ENCODE peak calls at places on chromosomes 13 and 19, in six cellular contexts. O is colonic mucosa, T is AG09309, I is choroid plexus epithelial cell, Z is GM10248, R is right lobe of liver. U is an unnamed sample.

GRCh38 chr13:28636677-28637317 is 22.1 kb upstream of the POMP start:
- DNase-seq in O (peak; percentile 54), T (peak; percentile 47), I (peak; percentile 89), Z (peak; percentile 50), R (peak; percentile 39), U (peak; percentile 52)

GRCh38 chr13:41293272-41293671 is 17.8 kb upstream of the NAA16 start:
- DNase-seq in O (no peak), T (no peak), I (no peak), Z (no peak), R (no peak), U (no peak)

GRCh38 chr19:6412111-6412999 is 12.3 kb downstream of the KHSRP start:
- DNase-seq in O (peak; percentile 73), T (no peak), I (peak; percentile 31), Z (peak; percentile 66), R (no peak), U (peak; percentile 61)

GRCh38 chr13:40993987-40994386 is 25.1 kb downstream of the ELF1 start:
- DNase-seq in O (peak; percentile 73), T (no peak), I (no peak), Z (no peak), R (no peak), U (peak; percentile 45)

GRCh38 chr19:12574036-12574435 is 22.8 kb upstream of the ZNF564 start:
- DNase-seq in O (peak; percentile 12), T (no peak), I (no peak), Z (peak; percentile 57), R (no peak), U (no peak)

GRCh38 chr19:6288737-6289136 is 9.0 kb upstream of the MLLT1 start:
- DNase-seq in O (no peak), T (no peak), I (no peak), Z (no peak), R (no peak), U (no peak)

GRCh38 chr13:61410669-61411297 is 4.9 kb downstream of the PCDH20 start:
- DNase-seq in O (no peak), T (no peak), I (peak; percentile 38), Z (peak; percentile 16), R (no peak), U (no peak)

GRCh38 chr13:107296804-107297203 is 728.9 kb upstream of the ARGLU1 start:
- DNase-seq in O (no peak), T (no peak), I (peak; percentile 67), Z (no peak), R (no peak), U (no peak)

GRCh38 chr13:20942938-20943518 is 40.5 kb upstream of the XPO4 start:
- DNase-seq in O (peak; percentile 20), T (no peak), I (no peak), Z (no peak), R (no peak), U (no peak)

GRCh38 chr13:24279267-24279666 is 30.1 kb upstream of the C1QTNF9 start:
- DNase-seq in O (no peak), T (no peak), I (no peak), Z (no peak), R (no peak), U (peak; percentile 18)

GRCh38 chr19:2680808-2681207 is 21.7 kb downstream of the GNG7 start:
- DNase-seq in O (no peak), T (no peak), I (no peak), Z (no peak), R (no peak), U (no peak)

GRCh38 chr13:75785130-75785529 is 149.0 kb downstream of the LMO7 start:
- DNase-seq in O (no peak), T (no peak), I (peak; percentile 50), Z (no peak), R (no peak), U (no peak)

GRCh38 chr19:27892500-27892899 is 1320.5 kb downstream of the UQCRFS1 start:
- DNase-seq in O (no peak), T (no peak), I (no peak), Z (peak; percentile 3), R (no peak), U (no peak)

GRCh38 chr13:50911051-50911690 is 1.6 kb downstream of the RNASEH2B start:
- DNase-seq in O (no peak), T (no peak), I (peak; percentile 9), Z (peak; percentile 18), R (no peak), U (no peak)

GRCh38 chr19:4504874-4505569 is 13.3 kb downstream of the PLIN4 start:
- DNase-seq in O (no peak), T (no peak), I (no peak), Z (no peak), R (peak; percentile 22), U (no peak)

GRCh38 chr13:94454906-94455305 is 24.6 kb downstream of the DCT start:
- DNase-seq in O (no peak), T (no peak), I (no peak), Z (no peak), R (no peak), U (no peak)

GRCh38 chr19:12093777-12094176 is 29.2 kb downstream of the ZNF844 start:
- DNase-seq in O (no peak), T (no peak), I (no peak), Z (peak; percentile 61), R (no peak), U (no peak)

GRCh38 chr19:12792048-12792852 is 964 bp downstream of the JUNB start:
- DNase-seq in O (peak; percentile 78), T (no peak), I (peak; percentile 59), Z (no peak), R (peak; percentile 69), U (peak; percentile 77)

DNA sequence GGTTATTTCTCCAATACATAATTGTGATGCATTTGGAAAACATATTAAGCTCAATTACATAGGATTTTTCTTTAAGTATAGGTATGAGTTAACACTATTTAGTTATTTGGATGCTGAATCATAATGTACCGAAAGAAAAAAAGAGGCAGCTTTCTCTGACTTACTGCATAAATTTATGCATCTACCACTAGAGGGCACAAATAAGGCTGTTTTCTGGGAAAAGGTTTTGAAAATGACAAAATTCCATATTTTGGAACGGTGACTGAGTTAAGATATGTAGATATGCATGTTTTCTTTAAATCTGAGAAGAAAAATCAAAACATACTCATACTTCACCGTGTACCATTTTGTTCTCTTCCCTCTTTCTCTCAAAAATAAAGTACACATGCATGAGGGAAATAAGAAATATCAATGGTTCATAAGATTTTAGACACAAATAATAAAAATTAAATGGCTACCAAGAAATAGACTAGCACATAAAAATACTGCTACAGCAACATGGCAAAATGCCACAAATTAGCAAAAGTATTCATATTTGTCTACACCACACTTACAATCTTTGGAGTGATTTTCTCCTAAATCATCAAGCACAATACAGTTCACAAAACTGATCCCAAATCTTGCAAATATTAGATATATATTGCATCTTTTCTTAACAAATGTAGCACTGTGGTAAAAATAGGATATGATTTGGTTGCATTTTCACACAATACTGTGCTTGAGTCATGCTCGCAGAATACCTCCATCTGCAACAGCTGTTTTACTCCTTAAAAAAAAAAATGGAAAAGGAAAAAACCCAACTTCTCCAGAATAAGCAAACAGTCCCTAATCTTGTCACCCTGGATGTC is 260.0 kb downstream of the FGF14 start:
- DNase-seq in O (no peak), T (peak; percentile 3), I (peak; percentile 60), Z (peak; percentile 9), R (no peak), U (no peak)
- TF ChIP-seq CTCF in O (peak; percentile 51), T (peak; percentile 62), I (peak; percentile 71), Z (peak; percentile 60), R (peak; percentile 74), U (peak; percentile 44)

GRCh38 chr13:30750036-30750435 is 14.7 kb downstream of the ALOX5AP start:
- DNase-seq in O (no peak), T (no peak), I (no peak), Z (no peak), R (no peak), U (no peak)

GRCh38 chr13:30752991-30753616 is 17.8 kb downstream of the ALOX5AP start:
- DNase-seq in O (no peak), T (no peak), I (no peak), Z (no peak), R (no peak), U (no peak)

GRCh38 chr13:30755678-30756077 is 20.3 kb downstream of the ALOX5AP start:
- DNase-seq in O (no peak), T (no peak), I (no peak), Z (no peak), R (no peak), U (no peak)

GRCh38 chr13:30751183-30751933 is 16.0 kb downstream of the ALOX5AP start:
- DNase-seq in O (no peak), T (no peak), I (no peak), Z (no peak), R (no peak), U (no peak)

GRCh38 chr13:30752201-30752797 is 17.0 kb downstream of the ALOX5AP start:
- DNase-seq in O (no peak), T (no peak), I (peak; percentile 80), Z (no peak), R (no peak), U (no peak)
- TF ChIP-seq CTCF in O (no peak), T (no peak), I (peak; percentile 34), Z (no peak), R (no peak), U (no peak)

GRCh38 chr13:76884571-76885202 is 1.5 kb downstream of the KCTD12 start:
- DNase-seq in O (peak; percentile 41), T (no peak), I (peak; percentile 60), Z (no peak), R (no peak), U (no peak)

GRCh38 chr13:76886005-76886291 is 257 bp downstream of the KCTD12 start:
- DNase-seq in O (no peak), T (no peak), I (no peak), Z (no peak), R (no peak), U (no peak)

GRCh38 chr13:76885203-76886004 is 801 bp downstream of the KCTD12 start:
- DNase-seq in O (peak; percentile 83), T (no peak), I (peak; percentile 86), Z (peak; percentile 66), R (peak; percentile 74), U (peak; percentile 73)

GRCh38 chr13:76882431-76882830 is 3.8 kb downstream of the KCTD12 start:
- DNase-seq in O (no peak), T (peak; percentile 65), I (peak; percentile 82), Z (no peak), R (no peak), U (no peak)

DNA sequence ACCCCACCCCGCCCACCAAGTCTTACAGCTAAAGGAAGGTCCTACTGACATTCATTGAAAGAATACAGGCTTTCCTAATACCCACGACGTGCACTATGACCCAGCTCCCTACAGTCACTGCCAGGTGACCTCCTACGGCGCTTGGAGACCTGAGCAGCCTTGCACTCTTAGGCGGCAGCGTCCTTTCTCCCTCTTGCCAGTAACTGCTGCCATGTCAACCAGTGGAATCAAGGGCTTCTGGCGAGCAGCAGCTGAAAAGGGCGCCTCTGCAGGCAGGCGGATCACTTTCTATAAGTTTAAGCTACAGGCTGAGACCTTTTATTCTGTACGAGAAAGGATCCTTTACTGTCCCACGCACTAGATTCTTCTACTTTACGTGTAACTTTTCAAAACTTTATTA is 2.0 kb downstream of the KCTD12 start:
- DNase-seq in O (peak; percentile 64), T (no peak), I (peak; percentile 79), Z (peak; percentile 18), R (peak; percentile 22), U (peak; percentile 30)
- TF ChIP-seq CTCF in O (no peak), T (peak; percentile 31), I (peak; percentile 76), Z (no peak), R (no peak), U (no peak)

GRCh38 chr13:91647361-91647970 is 249.0 kb downstream of the GPC5 start:
- DNase-seq in O (peak; percentile 18), T (no peak), I (no peak), Z (peak; percentile 10), R (no peak), U (no peak)
- TF ChIP-seq CTCF in O (peak; percentile 32), T (peak; percentile 4), I (peak; percentile 33), Z (peak; percentile 23), R (peak; percentile 28), U (no peak)

U was measured in stomach.